ENCODE peak calls at places on chromosome 5, in eight cellular contexts. L is heart left ventricle; T is neuronal stem cell; C is neural progenitor cell; R is CD4-positive, alpha-beta T cell; V is dorsolateral prefrontal cortex; U is GM23248; J is CD8-positive, alpha-beta T cell. M is an unnamed sample.

GRCh38 chr5:58064799-58065198 is 395.1 kb downstream of the PLK2 start:
- DNase-seq in L (no peak), T (no peak), C (no peak), R (no peak), V (no peak), U (peak; percentile 43), J (no peak), M (no peak)

GRCh38 chr5:29811914-29812679 is 1381.4 kb upstream of the CDH6 start:
- DNase-seq in L (no peak), T (no peak), C (peak; percentile 52), R (no peak), V (no peak), U (no peak), J (no peak), M (no peak)

GRCh38 chr5:143033535-143034260 is 263.5 kb downstream of the ARHGAP26 start:
- DNase-seq in L (no peak), T (no peak), C (no peak), R (no peak), V (no peak), U (peak; percentile 91), J (no peak), M (peak; percentile 98)

GRCh38 chr5:14218897-14219573 is 75.9 kb downstream of the TRIO start:
- DNase-seq in L (no peak), T (no peak), C (no peak), R (no peak), V (no peak), U (peak; percentile 44), J (no peak), M (no peak)

GRCh38 chr5:122169350-122170103 is 40.2 kb downstream of the ZNF474 start:
- DNase-seq in L (no peak), T (no peak), C (no peak), R (no peak), V (no peak), U (no peak), J (no peak), M (no peak)

GRCh38 chr5:30156156-30156555 is 1037.3 kb upstream of the CDH6 start:
- DNase-seq in L (no peak), T (no peak), C (no peak), R (no peak), V (no peak), U (no peak), J (no peak), M (no peak)

GRCh38 chr5:43643327-43643726 is 40.3 kb downstream of the NNT start:
- DNase-seq in L (no peak), T (no peak), C (no peak), R (no peak), V (no peak), U (no peak), J (no peak), M (no peak)

GRCh38 chr5:33370135-33370472 is 70.7 kb upstream of the TARS1 start:
- DNase-seq in L (no peak), T (no peak), C (no peak), R (no peak), V (no peak), U (peak; percentile 84), J (no peak), M (no peak)

GRCh38 chr5:124343451-124343867 is 403.0 kb downstream of the ZNF608 start:
- DNase-seq in L (no peak), T (no peak), C (no peak), R (no peak), V (no peak), U (peak; percentile 69), J (no peak), M (peak; percentile 91)

GRCh38 chr5:84862132-84862531 is 477.5 kb upstream of the EDIL3 start:
- DNase-seq in L (no peak), T (no peak), C (no peak), R (no peak), V (no peak), U (no peak), J (no peak), M (no peak)

GRCh38 chr5:142327111-142327842 is 2.5 kb upstream of the SPRY4 start:
- DNase-seq in L (no peak), T (peak; percentile 18), C (peak; percentile 52), R (no peak), V (no peak), U (peak; percentile 95), J (no peak), M (no peak)

GRCh38 chr5:177130211-177131018 is 3.2 kb upstream of the NSD1 start:
- DNase-seq in L (no peak), T (no peak), C (no peak), R (no peak), V (peak; percentile 9), U (peak; percentile 60), J (no peak), M (peak; percentile 23)

GRCh38 chr5:132065951-132066701 is 5.7 kb downstream of the IL3 start:
- DNase-seq in L (no peak), T (no peak), C (no peak), R (no peak), V (no peak), U (no peak), J (no peak), M (no peak)

GRCh38 chr5:126600631-126601511 is at the start of gene PHAX:
- DNase-seq in L (peak; percentile 76), T (peak; percentile 65), C (peak; percentile 92), R (peak; percentile 71), V (peak; percentile 67), U (peak; percentile 96), J (peak; percentile 47), M (peak; percentile 54)

GRCh38 chr5:91703128-91703527 is 320.0 kb upstream of the ARRDC3 start:
- DNase-seq in L (no peak), T (no peak), C (no peak), R (no peak), V (no peak), U (no peak), J (no peak), M (no peak)

GRCh38 chr5:129951039-129951438 is 46.8 kb downstream of the CHSY3 start:
- DNase-seq in L (no peak), T (no peak), C (no peak), R (no peak), V (no peak), U (no peak), J (no peak), M (no peak)

GRCh38 chr5:14415516-14416074 is 166.0 kb upstream of the OTULINL start:
- DNase-seq in L (no peak), T (no peak), C (no peak), R (no peak), V (no peak), U (no peak), J (no peak), M (no peak)

GRCh38 chr5:105745111-105745510 is 1925.6 kb downstream of the EFNA5 start:
- DNase-seq in L (no peak), T (no peak), C (no peak), R (no peak), V (no peak), U (no peak), J (no peak), M (no peak)

GRCh38 chr5:160506006-160507004 is 84.7 kb downstream of the PTTG1 start:
- DNase-seq in L (peak; percentile 17), T (no peak), C (peak; percentile 23), R (peak; percentile 68), V (peak; percentile 73), U (peak; percentile 65), J (peak; percentile 56), M (no peak)

GRCh38 chr5:142837274-142837673 is 67.1 kb downstream of the ARHGAP26 start:
- DNase-seq in L (no peak), T (no peak), C (no peak), R (no peak), V (no peak), U (no peak), J (no peak), M (no peak)

DNA sequence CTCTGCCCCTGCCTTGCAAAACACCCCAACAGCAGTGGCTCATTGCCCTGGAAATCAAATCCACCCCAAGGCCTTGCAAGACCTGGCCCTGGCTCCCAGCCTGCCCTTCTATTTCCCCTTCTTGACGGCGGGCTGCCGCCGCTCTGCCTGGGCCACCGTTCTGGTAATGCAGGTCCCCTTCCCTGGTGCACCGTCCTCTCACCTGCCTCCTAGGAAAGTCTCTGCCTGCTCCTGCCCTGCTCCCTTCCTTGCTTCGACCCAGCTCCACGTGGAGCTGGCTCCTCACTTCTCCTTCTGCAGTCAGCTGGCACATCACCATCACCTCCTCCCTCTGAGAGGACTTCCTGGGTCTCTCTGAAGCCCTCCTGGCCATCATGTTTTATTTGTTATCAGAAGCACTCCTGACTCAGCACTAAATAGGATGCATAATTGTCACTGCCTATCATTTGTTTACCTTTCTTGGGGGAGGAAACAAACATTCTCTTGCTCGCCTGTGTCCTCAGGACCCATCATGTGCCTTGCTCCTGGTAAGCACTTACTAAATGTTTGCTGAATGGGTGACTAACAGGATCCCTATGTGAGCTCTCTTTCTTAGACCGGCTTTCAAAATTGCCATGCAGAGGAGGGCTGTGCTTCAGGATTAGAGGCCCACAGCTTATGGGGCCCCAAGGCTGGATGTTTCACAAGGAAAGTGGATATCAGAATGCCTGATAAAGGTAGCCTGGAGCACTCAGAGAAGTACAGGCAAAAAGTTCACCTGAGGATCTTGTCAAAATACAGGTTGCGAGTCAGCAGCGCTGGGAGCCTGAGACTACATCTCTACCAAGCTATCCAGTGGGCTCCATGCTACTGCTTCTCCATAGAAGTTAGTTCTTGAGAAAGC is 19.6 kb upstream of the C5orf47 start:
- DNase-seq in L (no peak), T (no peak), C (peak; percentile 36), R (no peak), V (no peak), U (peak; percentile 72), J (no peak), M (peak; percentile 25)
- H3K27ac ChIP-seq in L (no peak overlapping the region), T (peak overlapping the region; percentile 17), C (no peak overlapping the region), R (no peak overlapping the region), V (no peak overlapping the region), U (no peak overlapping the region), J (no peak overlapping the region), M (no peak overlapping the region)

GRCh38 chr5:168327994-168328393 is 36.5 kb downstream of the WWC1 start:
- DNase-seq in L (no peak), T (no peak), C (no peak), R (no peak), V (no peak), U (peak; percentile 83), J (no peak), M (no peak)
- H3K27ac ChIP-seq in L (no peak overlapping the region), T (no peak overlapping the region), C (no peak overlapping the region), R (no peak overlapping the region), V (no peak overlapping the region), U (no peak overlapping the region), J (no peak overlapping the region), M (no peak overlapping the region)

GRCh38 chr5:73170522-73170921 is 2.5 kb upstream of the TMEM174 start:
- DNase-seq in L (no peak), T (peak; percentile 12), C (peak; percentile 73), R (no peak), V (no peak), U (peak; percentile 53), J (no peak), M (peak; percentile 33)
- H3K27ac ChIP-seq in L (no peak overlapping the region), T (no peak overlapping the region), C (no peak overlapping the region), R (no peak overlapping the region), V (no peak overlapping the region), U (no peak overlapping the region), J (no peak overlapping the region), M (no peak overlapping the region)

DNA sequence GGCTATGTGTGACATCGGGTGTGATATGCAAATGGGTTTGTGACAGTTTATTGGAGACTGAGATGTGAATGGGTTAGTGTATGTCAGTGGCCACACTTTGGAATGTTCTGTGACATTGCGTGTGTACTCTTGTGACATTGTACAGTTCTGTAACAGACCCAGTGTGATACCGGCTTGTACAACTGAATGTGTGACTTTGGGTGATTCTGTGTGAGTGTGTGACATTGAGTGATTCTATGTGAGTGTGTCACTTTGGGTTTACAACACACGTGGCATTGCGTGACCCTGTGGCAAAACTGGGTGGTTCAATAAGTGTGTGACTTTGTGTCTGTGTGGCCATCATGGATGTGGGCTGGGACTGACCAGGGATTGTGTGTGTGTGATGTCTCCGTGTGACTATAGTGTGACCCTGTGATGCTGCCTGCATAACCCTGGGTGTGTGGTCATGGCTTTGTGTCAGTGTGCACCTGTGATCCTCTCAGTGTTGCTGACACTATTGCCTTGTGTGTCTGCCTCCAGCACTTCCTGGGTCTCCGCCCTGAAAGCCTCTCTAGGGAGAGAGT is 38.3 kb downstream of the CXXC5 start:
- DNase-seq in L (no peak), T (no peak), C (no peak), R (no peak), V (no peak), U (no peak), J (no peak), M (no peak)
- H3K27ac ChIP-seq in L (peak overlapping the region; percentile 64), T (no peak overlapping the region), C (no peak overlapping the region), R (no peak overlapping the region), V (peak overlapping the region; percentile 89), U (no peak overlapping the region), J (no peak overlapping the region), M (no peak overlapping the region)

M was measured in foreskin keratinocyte.